ENCODE peak calls at places on chromosomes 1 and 21, in eight cellular contexts. P is HFF-Myc, O is bronchial epithelial cell, Q is tibial artery, B is choroid plexus epithelial cell, K is PC-9, U is cardiac muscle cell, S is right atrium auricular region. M is an unnamed sample.

GRCh38 chr1:6770727-6771567 is 14.3 kb upstream of the CAMTA1 start:
- DNase-seq in P (no peak), O (peak), Q (no peak), B (peak), K (peak), U (peak), S (no peak), M (peak)

GRCh38 chr1:209717818-209718217 is 13.2 kb downstream of the HSD11B1 start:
- DNase-seq in P (no peak), O (no peak), Q (no peak), B (no peak), K (no peak), U (no peak), S (no peak), M (no peak)

GRCh38 chr1:30286241-30286983 is 437.0 kb downstream of the MATN1 start:
- DNase-seq in P (no peak), O (no peak), Q (peak), B (no peak), K (no peak), U (no peak), S (peak), M (no peak)

GRCh38 chr1:107547363-107548155 is 406.7 kb downstream of the NTNG1 start:
- DNase-seq in P (no peak), O (peak), Q (no peak), B (no peak), K (no peak), U (no peak), S (no peak), M (no peak)

GRCh38 chr1:27192039-27192529 is 37.2 kb upstream of the SLC9A1 start:
- DNase-seq in P (no peak), O (peak), Q (no peak), B (no peak), K (peak), U (no peak), S (no peak), M (no peak)

GRCh38 chr1:45769261-45769932 is 18.9 kb upstream of the IPP start:
- DNase-seq in P (peak), O (peak), Q (no peak), B (peak), K (no peak), U (peak), S (peak), M (peak)

GRCh38 chr1:50605186-50605875 is 182.1 kb upstream of the DMRTA2 start:
- DNase-seq in P (peak), O (peak), Q (no peak), B (peak), K (no peak), U (peak), S (no peak), M (peak)

GRCh38 chr1:93811646-93812045 is 67.4 kb downstream of the DNTTIP2 start:
- DNase-seq in P (no peak), O (peak), Q (no peak), B (no peak), K (no peak), U (no peak), S (no peak), M (no peak)

GRCh38 chr1:185846672-185847440 is 112.7 kb downstream of the HMCN1 start:
- DNase-seq in P (no peak), O (peak), Q (no peak), B (peak), K (no peak), U (peak), S (no peak), M (peak)

GRCh38 chr1:65995928-65996327 is 203.2 kb downstream of the PDE4B start:
- DNase-seq in P (no peak), O (no peak), Q (no peak), B (no peak), K (no peak), U (no peak), S (no peak), M (no peak)
- H3K4me3 ChIP-seq in P (no peak), O (no peak), Q (no peak), B (no peak), K (no peak), U (no peak), S (no peak), M (no peak)

GRCh38 chr1:70333245-70333644 is 21.3 kb downstream of the ANKRD13C start:
- DNase-seq in P (no peak), O (no peak), Q (no peak), B (no peak), K (no peak), U (no peak), S (no peak), M (no peak)

GRCh38 chr1:70331962-70332361 is 22.6 kb downstream of the ANKRD13C start:
- DNase-seq in P (no peak), O (peak), Q (no peak), B (peak), K (no peak), U (peak), S (no peak), M (peak)

GRCh38 chr1:70336050-70336449 is 18.5 kb downstream of the ANKRD13C start:
- DNase-seq in P (no peak), O (no peak), Q (no peak), B (no peak), K (no peak), U (no peak), S (no peak), M (no peak)

GRCh38 chr1:70334436-70334835 is 20.1 kb downstream of the ANKRD13C start:
- DNase-seq in P (no peak), O (no peak), Q (no peak), B (no peak), K (no peak), U (no peak), S (no peak), M (no peak)
- TF ChIP-seq CTCF in P (no peak), O (no peak), Q (no peak), B (no peak), K (no peak), U (no peak), S (no peak), M (no peak)

DNA sequence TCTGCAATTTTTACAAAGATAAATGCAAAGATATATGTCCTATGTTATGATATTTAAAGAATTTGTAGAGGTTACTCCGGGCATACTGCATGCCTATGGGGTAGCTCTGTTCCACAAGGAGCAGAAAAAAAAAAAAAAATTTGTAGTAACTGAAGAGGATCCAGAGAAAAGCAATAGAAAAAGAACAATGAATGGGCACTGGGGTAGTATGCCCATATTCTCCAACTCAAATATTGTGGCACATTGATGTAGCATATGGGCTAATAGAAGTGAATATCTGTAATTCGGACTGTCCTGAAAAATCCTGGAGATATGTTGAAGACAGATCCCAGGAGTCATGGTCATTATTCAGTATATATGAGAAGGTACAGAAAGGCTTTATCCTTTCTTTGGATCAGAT is 1.1 kb upstream of the AKIRIN1 start:
- DNase-seq in P (no peak), O (no peak), Q (no peak), B (no peak), K (no peak), U (no peak), S (no peak), M (no peak)
- H3K4me3 ChIP-seq in P (no peak), O (no peak), Q (no peak), B (no peak), K (peak), U (peak), S (no peak), M (no peak)

GRCh38 chr21:39866093-39866492 is 1.1 kb upstream of the PCP4 start:
- DNase-seq in P (no peak), O (no peak), Q (no peak), B (no peak), K (no peak), U (no peak), S (no peak), M (no peak)

GRCh38 chr21:39863111-39863510 is 4.1 kb upstream of the PCP4 start:
- DNase-seq in P (no peak), O (peak), Q (no peak), B (no peak), K (no peak), U (no peak), S (no peak), M (peak)

GRCh38 chr21:39869141-39869818 is 2.0 kb downstream of the PCP4 start:
- DNase-seq in P (no peak), O (no peak), Q (no peak), B (no peak), K (no peak), U (no peak), S (no peak), M (no peak)

DNA sequence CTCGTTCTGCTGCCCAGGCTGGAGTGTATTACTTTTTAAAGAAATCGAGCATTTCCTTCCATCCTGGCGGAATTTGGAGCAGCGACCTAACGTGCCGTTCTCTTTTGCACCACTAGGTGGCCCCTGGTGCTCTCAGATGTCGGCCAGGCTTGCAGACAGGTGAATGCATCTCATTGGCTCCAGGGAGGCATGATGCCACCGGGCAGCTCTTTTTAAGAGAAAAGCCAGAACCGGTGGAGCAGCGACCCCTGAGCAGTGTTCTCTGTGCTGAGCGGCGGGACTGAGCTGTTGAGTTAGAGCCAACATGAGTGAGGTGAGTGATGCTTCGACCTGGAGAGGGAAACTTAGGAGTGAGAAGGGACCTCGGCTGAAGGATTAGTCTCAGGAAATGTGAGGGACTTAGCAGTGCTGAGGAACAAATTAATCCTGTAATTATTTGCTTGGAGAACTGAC is at the start of gene PCP4:
- DNase-seq in P (no peak), O (peak), Q (peak), B (peak), K (peak), U (peak), S (no peak), M (peak)
- TF ChIP-seq CTCF in P (peak), O (peak), Q (peak), B (peak), K (peak), U (peak), S (peak), M (peak)

GRCh38 chr1:247849616-247850015 is 7.4 kb upstream of the TRIM58 start:
- DNase-seq in P (no peak), O (peak), Q (no peak), B (no peak), K (no peak), U (no peak), S (no peak), M (no peak)
- H3K4me3 ChIP-seq in P (no peak), O (no peak), Q (no peak), B (no peak), K (no peak), U (no peak), S (no peak), M (no peak)

GRCh38 chr1:66443793-66444192 is 90.2 kb upstream of the SGIP1 start:
- DNase-seq in P (no peak), O (no peak), Q (no peak), B (peak), K (no peak), U (peak), S (no peak), M (no peak)
- TF ChIP-seq CTCF in P (no peak), O (no peak), Q (no peak), B (peak), K (no peak), U (peak), S (no peak), M (no peak)

GRCh38 chr1:40693425-40693824 is 1.9 kb downstream of the NFYC start:
- DNase-seq in P (no peak), O (no peak), Q (no peak), B (no peak), K (no peak), U (no peak), S (no peak), M (no peak)
- H3K4me3 ChIP-seq in P (peak), O (no peak), Q (no peak), B (no peak), K (peak), U (no peak), S (no peak), M (no peak)

GRCh38 chr1:240295811-240296210 is 204.1 kb downstream of the FMN2 start:
- DNase-seq in P (no peak), O (no peak), Q (no peak), B (no peak), K (no peak), U (no peak), S (no peak), M (no peak)

GRCh38 chr1:240293706-240294105 is 202.0 kb downstream of the FMN2 start:
- DNase-seq in P (no peak), O (no peak), Q (no peak), B (no peak), K (no peak), U (no peak), S (no peak), M (peak)

GRCh38 chr1:240294566-240294965 is 202.9 kb downstream of the FMN2 start:
- DNase-seq in P (no peak), O (no peak), Q (no peak), B (peak), K (no peak), U (no peak), S (no peak), M (peak)
- TF ChIP-seq CTCF in P (no peak), O (no peak), Q (no peak), B (peak), K (no peak), U (no peak), S (no peak), M (peak)

DNA sequence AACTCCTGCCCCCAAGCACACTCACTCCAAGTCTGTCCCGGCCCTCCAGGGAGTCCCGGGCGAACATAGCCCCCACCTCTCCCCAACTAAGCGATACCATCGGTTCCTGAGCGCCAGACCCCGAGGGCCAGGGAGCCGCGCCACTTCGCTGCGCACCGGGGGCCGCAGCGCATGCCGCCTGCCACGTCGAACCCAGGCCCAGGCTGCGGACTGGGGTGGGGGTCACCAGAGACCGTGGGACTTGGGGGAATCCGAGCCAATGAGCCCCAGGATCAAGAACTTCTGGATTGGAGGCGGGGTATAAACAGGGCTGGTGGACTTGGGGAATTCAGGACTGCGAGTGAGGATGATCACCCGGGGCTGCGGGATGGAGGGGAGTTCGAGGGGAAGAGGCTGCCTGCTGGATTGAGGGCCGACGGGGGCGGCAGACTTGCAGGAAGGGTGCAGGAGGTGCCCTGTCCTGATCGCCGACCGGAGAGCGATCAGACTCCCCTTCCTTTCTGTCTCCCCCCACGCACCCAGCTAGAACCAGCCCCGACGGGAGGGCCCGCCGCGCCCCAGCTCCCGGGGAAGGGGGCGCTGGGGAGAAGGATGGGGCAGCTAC is 640 bp downstream of the RSPO1 start:
- DNase-seq in P (no peak), O (no peak), Q (no peak), B (no peak), K (no peak), U (no peak), S (no peak), M (no peak)
- H3K4me3 ChIP-seq in P (no peak), O (no peak), Q (peak), B (no peak), K (no peak), U (peak), S (no peak), M (no peak)

M was measured in astrocyte of the spinal cord.